ENCODE peak calls at places on chromosomes 7 and 10, in five cellular contexts. Q is endothelial cell of umbilical vein, A is GM12878, P is IMR-90, R is uterus. M is an unnamed sample. For H3K36me3, the result is how much of the 10 kb centered on the place peaks cover.

GRCh38 chr10:21172774-21173432 is 275.8 kb upstream of the NEBL start:
- DNase-seq in Q (no peak), A (no peak), P (no peak), R (no peak), M (peak)

GRCh38 chr10:33066558-33067236 is 108.7 kb upstream of the ITGB1 start:
- DNase-seq in Q (peak), A (no peak), P (peak), R (no peak), M (no peak)

GRCh38 chr7:143199040-143199439 is 15.8 kb downstream of the TAS2R39 start:
- DNase-seq in Q (no peak), A (peak), P (no peak), R (no peak), M (no peak)

GRCh38 chr10:34666008-34666700 is 148.9 kb downstream of the PARD3 start:
- DNase-seq in Q (peak), A (peak), P (peak), R (peak), M (peak)

GRCh38 chr7:114574384-114574783 is 159.8 kb downstream of the FOXP2 start:
- DNase-seq in Q (no peak), A (no peak), P (peak), R (no peak), M (no peak)

GRCh38 chr7:358352-358751 is 68.4 kb downstream of the FOXL3 start:
- DNase-seq in Q (no peak), A (no peak), P (no peak), R (no peak), M (no peak)

GRCh38 chr10:80132299-80133139 is at the start of gene PLAC9:
- DNase-seq in Q (no peak), A (no peak), P (peak), R (peak), M (no peak)

GRCh38 chr10:13614530-13615332 is 28.0 kb downstream of the PRPF18 start:
- DNase-seq in Q (no peak), A (no peak), P (peak), R (no peak), M (no peak)

GRCh38 chr7:142853739-142854504 is 954 bp upstream of the EPHB6 start:
- DNase-seq in Q (peak), A (no peak), P (peak), R (peak), M (peak)

GRCh38 chr10:52485486-52485885 is 171.4 kb downstream of the DKK1 start:
- DNase-seq in Q (no peak), A (no peak), P (no peak), R (no peak), M (no peak)

GRCh38 chr10:132111871-132112341 is 46.2 kb downstream of the JAKMIP3 start:
- DNase-seq in Q (no peak), A (no peak), P (no peak), R (peak), M (no peak)

GRCh38 chr7:39734605-39735004 is 111.2 kb downstream of the RALA start:
- DNase-seq in Q (no peak), A (no peak), P (no peak), R (no peak), M (no peak)

GRCh38 chr7:29538322-29538874 is 25.2 kb upstream of the PRR15 start:
- DNase-seq in Q (no peak), A (no peak), P (no peak), R (no peak), M (no peak)

GRCh38 chr10:86260564-86260963 is 106.0 kb downstream of the GRID1 start:
- DNase-seq in Q (no peak), A (no peak), P (no peak), R (no peak), M (no peak)
- H3K4me3 ChIP-seq in Q (no peak), A (no peak), P (no peak), R (no peak), M (no peak)

DNA sequence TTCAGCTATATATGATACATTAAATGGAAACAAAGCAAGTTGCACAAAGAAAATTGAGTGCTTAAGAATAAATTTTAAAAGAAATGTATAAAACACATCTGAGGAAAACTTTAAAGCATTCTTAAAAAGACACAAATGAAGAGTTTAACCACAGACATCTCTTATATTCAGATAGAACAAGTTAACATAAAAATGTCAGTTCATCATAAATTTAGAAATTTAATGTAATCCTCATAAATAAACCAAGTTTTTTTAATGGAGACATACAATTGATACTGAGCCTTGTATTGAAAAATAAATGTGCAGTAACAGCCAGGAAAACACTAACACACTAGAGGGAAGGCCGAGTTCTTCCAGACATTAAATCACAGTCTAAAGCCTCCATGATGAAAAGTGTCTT is 243.9 kb upstream of the MKLN1 start:
- DNase-seq in Q (no peak), A (no peak), P (no peak), R (no peak), M (no peak)
- H3K36me3 ChIP-seq in Q (under half), A (under half), P (under half), R (under half), M (under half)

GRCh38 chr10:124150807-124151417 is 57.5 kb upstream of the CHST15 start:
- DNase-seq in Q (no peak), A (no peak), P (no peak), R (no peak), M (no peak)

GRCh38 chr10:124153601-124153930 is 60.2 kb upstream of the CHST15 start:
- DNase-seq in Q (no peak), A (peak), P (no peak), R (no peak), M (no peak)

GRCh38 chr10:124151466-124152095 is 58.2 kb upstream of the CHST15 start:
- DNase-seq in Q (no peak), A (no peak), P (no peak), R (no peak), M (no peak)

GRCh38 chr10:124152139-124152780 is 58.9 kb upstream of the CHST15 start:
- DNase-seq in Q (no peak), A (no peak), P (peak), R (no peak), M (peak)

GRCh38 chr10:124152781-124153600 is 59.6 kb upstream of the CHST15 start:
- DNase-seq in Q (peak), A (peak), P (peak), R (no peak), M (no peak)
- TF ChIP-seq POLR2A in Q (no peak), A (no peak), P (no peak), R (no peak), M (no peak)

GRCh38 chr7:105454921-105455320 is 66.2 kb upstream of the SRPK2 start:
- DNase-seq in Q (peak), A (no peak), P (no peak), R (no peak), M (no peak)

GRCh38 chr7:105457619-105458018 is 64.5 kb downstream of the PUS7 start:
- DNase-seq in Q (no peak), A (no peak), P (no peak), R (no peak), M (no peak)

GRCh38 chr7:105452085-105452484 is 63.4 kb upstream of the SRPK2 start:
- DNase-seq in Q (no peak), A (no peak), P (no peak), R (no peak), M (no peak)

GRCh38 chr7:105450177-105450861 is 61.6 kb upstream of the SRPK2 start:
- DNase-seq in Q (no peak), A (no peak), P (peak), R (no peak), M (no peak)

DNA sequence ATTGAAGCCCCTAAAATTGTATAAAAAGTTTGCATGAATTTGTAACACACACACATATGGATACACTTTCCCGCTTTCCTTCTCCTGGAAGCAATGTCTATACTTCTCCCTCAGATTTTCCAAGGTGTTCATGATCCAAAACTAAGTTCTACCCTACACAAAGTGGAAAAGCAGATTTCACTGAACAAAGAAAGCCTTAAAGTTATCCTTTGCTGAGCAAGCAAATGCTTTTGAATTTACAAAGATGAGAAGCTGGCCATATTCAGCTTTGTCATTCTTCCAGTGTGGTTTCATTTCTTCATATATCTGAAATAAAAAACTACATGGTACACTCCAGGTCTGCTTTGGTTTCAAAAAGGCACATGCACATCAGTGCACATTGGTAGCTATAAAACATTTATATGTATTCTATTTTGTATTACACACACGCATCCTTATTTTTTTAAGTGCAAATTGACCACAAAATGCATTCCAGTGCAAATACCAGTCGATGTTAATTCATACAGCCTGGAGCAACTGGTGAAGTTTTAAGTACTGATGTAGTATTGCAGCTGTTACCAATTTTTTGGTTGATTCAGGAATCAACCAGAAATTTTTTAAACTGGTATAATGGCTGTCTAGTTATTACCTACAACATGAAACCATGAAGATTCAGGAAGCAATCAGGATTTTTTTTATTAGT is 65.5 kb upstream of the SRPK2 start:
- DNase-seq in Q (no peak), A (no peak), P (peak), R (no peak), M (no peak)
- H3K4me3 ChIP-seq in Q (no peak), A (no peak), P (no peak), R (no peak), M (no peak)

DNA sequence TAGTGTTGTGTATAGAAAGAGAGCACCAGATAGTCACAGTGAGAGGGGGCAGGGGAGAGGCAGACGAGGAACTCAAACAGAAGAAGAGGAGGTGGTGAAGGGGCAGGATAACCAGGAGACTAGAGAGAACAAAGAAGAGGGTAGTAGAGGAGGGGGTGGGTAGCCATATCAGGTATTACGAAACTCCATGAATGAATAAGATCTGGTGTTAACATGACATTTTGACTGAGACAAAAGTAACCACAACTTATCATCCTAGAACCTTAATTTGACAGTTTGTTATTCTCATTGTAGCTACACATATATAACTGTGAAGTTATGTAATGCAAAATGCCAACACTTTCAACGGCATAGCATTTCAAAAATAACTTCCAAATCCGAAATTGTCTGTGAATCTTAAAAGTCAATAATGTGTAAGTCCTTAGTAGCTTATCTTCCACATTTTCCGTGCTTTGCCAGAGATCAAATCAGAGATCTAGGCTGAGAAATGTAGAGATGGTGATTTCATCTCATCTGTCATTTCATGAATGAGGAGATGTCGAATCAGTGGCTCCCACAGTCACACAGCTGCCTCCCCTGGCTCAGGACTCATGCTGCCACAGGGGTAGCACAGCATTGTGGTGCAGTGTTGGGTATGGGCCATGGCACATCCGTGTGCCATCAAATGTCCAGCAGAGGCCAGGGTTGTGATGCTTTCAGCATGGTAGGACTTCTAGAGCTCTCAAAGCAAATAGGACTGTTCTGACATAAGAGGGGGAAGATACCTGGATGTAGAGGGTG is 202.1 kb downstream of the HECW1 start:
- DNase-seq in Q (no peak), A (no peak), P (no peak), R (no peak), M (no peak)
- H3K36me3 ChIP-seq in Q (under half), A (under half), P (under half), R (under half), M (under half)

DNA sequence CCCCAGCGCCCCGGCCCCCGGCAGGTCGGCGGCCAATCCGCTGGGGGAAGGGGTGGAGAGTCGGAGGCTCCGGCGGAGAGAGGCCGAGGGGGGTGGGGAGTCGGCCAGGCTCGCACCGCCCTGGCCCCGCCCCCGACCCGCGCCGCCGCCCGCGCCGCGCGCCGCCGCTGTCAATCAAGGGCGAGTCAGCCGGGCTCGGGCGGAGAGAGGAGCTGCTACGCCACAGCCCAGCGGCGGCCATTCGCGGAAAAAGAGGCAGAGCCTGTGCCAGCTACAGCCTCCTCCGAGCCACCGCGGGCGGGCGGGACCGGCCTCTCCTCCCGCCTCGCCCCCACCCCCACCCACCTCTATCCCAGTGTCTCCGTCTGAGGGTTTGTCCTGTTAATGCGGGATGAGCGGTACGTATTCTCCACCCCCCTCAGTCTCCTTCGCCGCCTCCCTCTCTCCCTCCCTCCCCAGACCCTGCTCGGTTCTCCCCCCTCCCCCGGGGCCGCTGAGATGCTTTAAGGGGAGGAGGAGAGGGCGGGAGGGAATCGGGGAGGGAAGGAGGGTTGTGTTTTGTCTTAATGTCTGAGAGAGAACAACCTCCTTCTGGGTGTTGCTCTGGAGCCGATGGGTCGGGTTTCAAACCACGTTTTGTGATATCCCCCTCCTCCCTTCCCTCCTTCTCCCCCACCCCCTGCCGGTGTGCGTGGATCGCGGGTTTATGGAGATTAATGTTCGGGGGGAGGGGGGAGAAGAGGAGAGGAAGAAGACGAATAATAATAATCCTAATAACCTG is at the start of gene SP4:
- DNase-seq in Q (peak), A (peak), P (peak), R (peak), M (peak)
- TF ChIP-seq POLR2A in Q (no peak), A (peak), P (peak), R (peak), M (no peak)

GRCh38 chr7:147498081-147498480 is 1092.5 kb upstream of the C7orf33 start:
- DNase-seq in Q (no peak), A (no peak), P (peak), R (no peak), M (no peak)

GRCh38 chr7:147492621-147493020 is 1097.9 kb upstream of the C7orf33 start:
- DNase-seq in Q (no peak), A (no peak), P (peak), R (no peak), M (no peak)

GRCh38 chr7:147496209-147496608 is 1094.4 kb upstream of the C7orf33 start:
- DNase-seq in Q (no peak), A (no peak), P (no peak), R (no peak), M (no peak)

GRCh38 chr7:147497246-147497645 is 1093.3 kb upstream of the C7orf33 start:
- DNase-seq in Q (no peak), A (no peak), P (no peak), R (no peak), M (no peak)
- H3K4me3 ChIP-seq in Q (no peak), A (no peak), P (no peak), R (no peak), M (no peak)

DNA sequence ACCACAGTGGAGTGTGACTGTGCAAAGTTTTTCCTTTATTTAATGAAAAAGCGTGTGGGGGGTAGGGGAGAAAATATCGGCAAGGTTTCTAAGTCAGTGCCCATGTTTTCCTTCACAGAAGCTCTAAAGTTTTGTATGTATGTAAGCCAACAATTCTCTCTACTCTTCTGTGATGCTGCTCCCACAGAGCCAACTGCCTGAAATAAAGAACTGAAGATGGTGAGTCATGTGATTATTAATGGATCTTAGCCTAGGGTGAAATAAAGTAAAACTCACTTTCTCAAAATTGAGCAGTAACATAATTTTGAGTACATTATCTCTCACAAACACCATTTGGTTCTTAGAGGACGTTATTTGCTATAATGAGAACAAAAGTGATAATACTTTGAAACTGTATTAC is 143.7 kb downstream of the ELMO1 start:
- DNase-seq in Q (no peak), A (no peak), P (no peak), R (no peak), M (no peak)
- H3K36me3 ChIP-seq in Q (under half), A (under half), P (under half), R (under half), M (under half)

GRCh38 chr7:44538093-44538797 is 2.9 kb downstream of the NPC1L1 start:
- DNase-seq in Q (no peak), A (no peak), P (no peak), R (no peak), M (no peak)

GRCh38 chr7:44540592-44541027 is 520 bp downstream of the NPC1L1 start:
- DNase-seq in Q (no peak), A (no peak), P (no peak), R (no peak), M (no peak)

GRCh38 chr7:44541028-44541869 is at the start of gene NPC1L1:
- DNase-seq in Q (no peak), A (no peak), P (no peak), R (no peak), M (no peak)

GRCh38 chr7:44538798-44539668 is 2.1 kb downstream of the NPC1L1 start:
- DNase-seq in Q (no peak), A (no peak), P (no peak), R (no peak), M (no peak)

GRCh38 chr7:44539669-44540516 is 1.2 kb downstream of the NPC1L1 start:
- DNase-seq in Q (no peak), A (no peak), P (no peak), R (no peak), M (no peak)
- TF ChIP-seq POLR2A in Q (no peak), A (no peak), P (no peak), R (no peak), M (no peak)

DNA sequence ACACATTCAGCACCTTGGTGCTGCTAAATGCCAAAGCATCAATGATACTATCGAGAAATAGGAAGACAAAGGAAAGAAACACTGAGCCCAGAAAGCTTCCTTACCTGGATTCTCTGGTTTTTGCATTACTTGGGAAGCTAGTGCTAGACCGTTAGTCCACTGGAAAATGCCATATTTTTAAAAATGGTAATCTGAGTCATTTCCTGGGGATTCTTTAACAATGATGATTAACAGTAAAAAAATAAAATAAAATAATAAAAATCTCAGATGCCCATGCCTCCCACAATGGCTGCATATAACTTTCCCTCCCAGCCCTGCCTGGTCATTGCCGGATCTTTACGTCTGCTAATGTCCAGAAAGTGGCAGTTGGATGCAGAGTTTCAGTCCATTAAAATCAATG is 420.0 kb upstream of the MGMT start:
- DNase-seq in Q (peak), A (no peak), P (peak), R (no peak), M (no peak)
- H3K4me3 ChIP-seq in Q (peak), A (no peak), P (no peak), R (no peak), M (no peak)

M was measured in tibial nerve.